ENCODE peak calls at places on chromosomes 6 and 20, in nine cellular contexts. One of them, this sample, is unnamed.

GRCh38 chr6:19303381-19303780 is 533.8 kb upstream of the ID4 start:
- DNase-seq in tibial nerve: no peak
- DNase-seq in uterus: no peak
- DNase-seq in tibial artery: peak; percentile 69
- DNase-seq in cardiac muscle cell: no peak
- DNase-seq in kidney: no peak
- DNase-seq in IMR-90: no peak
- DNase-seq in right lobe of liver: no peak
- DNase-seq in astrocyte: peak; percentile 10
- DNase-seq in this sample: no peak

GRCh38 chr20:17650816-17651760 is 31.0 kb downstream of the RRBP1 start:
- DNase-seq in tibial artery: peak; percentile 39
- DNase-seq in cardiac muscle cell: no peak
- DNase-seq in astrocyte: no peak
- DNase-seq in right lobe of liver: no peak
- DNase-seq in tibial nerve: no peak
- DNase-seq in IMR-90: peak; percentile 59
- DNase-seq in kidney: peak; percentile 26
- DNase-seq in uterus: peak; percentile 25
- DNase-seq in this sample: no peak

GRCh38 chr20:12093062-12093796 is 175.5 kb downstream of the BTBD3 start:
- DNase-seq in cardiac muscle cell: no peak
- DNase-seq in tibial nerve: no peak
- DNase-seq in astrocyte: no peak
- DNase-seq in kidney: no peak
- DNase-seq in IMR-90: no peak
- DNase-seq in uterus: no peak
- DNase-seq in tibial artery: no peak
- DNase-seq in right lobe of liver: no peak
- DNase-seq in this sample: no peak

GRCh38 chr6:3960754-3961361 is 111.7 kb downstream of the FAM50B start:
- DNase-seq in kidney: no peak
- DNase-seq in tibial artery: no peak
- DNase-seq in right lobe of liver: no peak
- DNase-seq in astrocyte: peak; percentile 47
- DNase-seq in cardiac muscle cell: no peak
- DNase-seq in uterus: no peak
- DNase-seq in IMR-90: peak; percentile 38
- DNase-seq in tibial nerve: no peak
- DNase-seq in this sample: no peak

GRCh38 chr20:3707508-3707899 is 4.9 kb downstream of the SIGLEC1 start:
- DNase-seq in tibial artery: no peak
- DNase-seq in uterus: no peak
- DNase-seq in astrocyte: no peak
- DNase-seq in tibial nerve: no peak
- DNase-seq in kidney: peak; percentile 39
- DNase-seq in IMR-90: no peak
- DNase-seq in right lobe of liver: no peak
- DNase-seq in cardiac muscle cell: no peak
- DNase-seq in this sample: no peak

GRCh38 chr6:71473908-71474307 is 185.3 kb downstream of the OGFRL1 start:
- DNase-seq in tibial artery: peak; percentile 88
- DNase-seq in IMR-90: peak; percentile 97
- DNase-seq in right lobe of liver: no peak
- DNase-seq in kidney: peak; percentile 80
- DNase-seq in cardiac muscle cell: no peak
- DNase-seq in uterus: peak; percentile 50
- DNase-seq in astrocyte: peak; percentile 97
- DNase-seq in tibial nerve: no peak
- DNase-seq in this sample: peak; percentile 60

GRCh38 chr6:29602564-29603361 is 17.8 kb downstream of the OR2H2 start:
- DNase-seq in uterus: no peak
- DNase-seq in astrocyte: peak; percentile 6
- DNase-seq in tibial nerve: no peak
- DNase-seq in cardiac muscle cell: peak; percentile 68
- DNase-seq in right lobe of liver: no peak
- DNase-seq in IMR-90: peak; percentile 7
- DNase-seq in tibial artery: no peak
- DNase-seq in kidney: no peak
- DNase-seq in this sample: no peak

GRCh38 chr20:846894-847278 is 13.4 kb downstream of the FAM110A start:
- DNase-seq in astrocyte: no peak
- DNase-seq in IMR-90: no peak
- DNase-seq in tibial nerve: no peak
- DNase-seq in kidney: peak; percentile 76
- DNase-seq in right lobe of liver: no peak
- DNase-seq in uterus: no peak
- DNase-seq in tibial artery: no peak
- DNase-seq in cardiac muscle cell: no peak
- DNase-seq in this sample: peak; percentile 63

GRCh38 chr20:17966432-17967312 is 1.9 kb downstream of the SNX5 start:
- DNase-seq in tibial artery: no peak
- DNase-seq in uterus: no peak
- DNase-seq in IMR-90: peak; percentile 42
- DNase-seq in right lobe of liver: no peak
- DNase-seq in tibial nerve: no peak
- DNase-seq in kidney: no peak
- DNase-seq in astrocyte: no peak
- DNase-seq in cardiac muscle cell: peak; percentile 29
- DNase-seq in this sample: no peak

GRCh38 chr6:68343901-68344300 is 291.2 kb upstream of the ADGRB3 start:
- DNase-seq in right lobe of liver: no peak
- DNase-seq in uterus: no peak
- DNase-seq in cardiac muscle cell: peak; percentile 62
- DNase-seq in astrocyte: peak; percentile 16
- DNase-seq in IMR-90: peak; percentile 0
- DNase-seq in tibial artery: no peak
- DNase-seq in tibial nerve: peak; percentile 20
- DNase-seq in kidney: no peak
- DNase-seq in this sample: no peak

GRCh38 chr6:16045238-16045637 is 83.6 kb upstream of the MYLIP start:
- DNase-seq in cardiac muscle cell: no peak
- DNase-seq in kidney: no peak
- DNase-seq in tibial nerve: no peak
- DNase-seq in astrocyte: no peak
- DNase-seq in uterus: no peak
- DNase-seq in IMR-90: no peak
- DNase-seq in right lobe of liver: no peak
- DNase-seq in tibial artery: no peak
- DNase-seq in this sample: no peak

GRCh38 chr20:54272901-54273488 is 65.1 kb downstream of the PFDN4 start:
- DNase-seq in cardiac muscle cell: no peak
- DNase-seq in kidney: no peak
- DNase-seq in right lobe of liver: no peak
- DNase-seq in uterus: no peak
- DNase-seq in tibial artery: no peak
- DNase-seq in astrocyte: no peak
- DNase-seq in IMR-90: no peak
- DNase-seq in tibial nerve: no peak
- DNase-seq in this sample: no peak

GRCh38 chr20:63404129-63405085 is 43.3 kb upstream of the CHRNA4 start:
- DNase-seq in IMR-90: no peak
- DNase-seq in uterus: no peak
- DNase-seq in kidney: no peak
- DNase-seq in tibial nerve: no peak
- DNase-seq in tibial artery: no peak
- DNase-seq in astrocyte: no peak
- DNase-seq in cardiac muscle cell: no peak
- DNase-seq in right lobe of liver: no peak
- DNase-seq in this sample: no peak

GRCh38 chr6:16545382-16545781 is 215.9 kb downstream of the ATXN1 start:
- DNase-seq in kidney: no peak
- DNase-seq in astrocyte: no peak
- DNase-seq in tibial artery: no peak
- DNase-seq in right lobe of liver: no peak
- DNase-seq in tibial nerve: no peak
- DNase-seq in IMR-90: no peak
- DNase-seq in uterus: no peak
- DNase-seq in cardiac muscle cell: no peak
- DNase-seq in this sample: no peak

GRCh38 chr6:128425855-128426254 is 94.5 kb downstream of the PTPRK start:
- DNase-seq in IMR-90: no peak
- DNase-seq in uterus: no peak
- DNase-seq in astrocyte: no peak
- DNase-seq in right lobe of liver: no peak
- DNase-seq in tibial nerve: no peak
- DNase-seq in tibial artery: no peak
- DNase-seq in kidney: no peak
- DNase-seq in cardiac muscle cell: no peak
- DNase-seq in this sample: no peak

GRCh38 chr20:57650756-57651483 is 30.7 kb upstream of the ZBP1 start:
- DNase-seq in kidney: peak; percentile 39
- DNase-seq in IMR-90: no peak
- DNase-seq in uterus: no peak
- DNase-seq in right lobe of liver: no peak
- DNase-seq in astrocyte: no peak
- DNase-seq in cardiac muscle cell: no peak
- DNase-seq in tibial nerve: no peak
- DNase-seq in tibial artery: peak; percentile 63
- DNase-seq in this sample: peak; percentile 30

GRCh38 chr20:47316776-47317126 is 39.7 kb downstream of the ZMYND8 start:
- DNase-seq in kidney: no peak
- DNase-seq in uterus: no peak
- DNase-seq in tibial nerve: no peak
- DNase-seq in astrocyte: no peak
- DNase-seq in IMR-90: no peak
- DNase-seq in right lobe of liver: no peak
- DNase-seq in tibial artery: no peak
- DNase-seq in cardiac muscle cell: no peak
- DNase-seq in this sample: no peak

GRCh38 chr20:47318027-47318595 is 38.4 kb downstream of the ZMYND8 start:
- DNase-seq in astrocyte: peak; percentile 75
- DNase-seq in right lobe of liver: no peak
- DNase-seq in cardiac muscle cell: peak; percentile 21
- DNase-seq in uterus: peak; percentile 77
- DNase-seq in tibial nerve: no peak
- DNase-seq in kidney: no peak
- DNase-seq in tibial artery: no peak
- DNase-seq in IMR-90: peak; percentile 65
- DNase-seq in this sample: peak; percentile 52

GRCh38 chr20:47317127-47317895 is 39.2 kb downstream of the ZMYND8 start:
- DNase-seq in astrocyte: peak; percentile 99
- DNase-seq in tibial artery: peak; percentile 94
- DNase-seq in IMR-90: peak; percentile 98
- DNase-seq in kidney: peak; percentile 95
- DNase-seq in cardiac muscle cell: no peak
- DNase-seq in right lobe of liver: peak; percentile 67
- DNase-seq in tibial nerve: peak; percentile 72
- DNase-seq in uterus: peak; percentile 90
- DNase-seq in this sample: peak; percentile 84

GRCh38 chr20:47319517-47320252 is 36.8 kb downstream of the ZMYND8 start:
- DNase-seq in uterus: peak; percentile 69
- DNase-seq in kidney: peak; percentile 76
- DNase-seq in IMR-90: peak; percentile 74
- DNase-seq in cardiac muscle cell: peak; percentile 41
- DNase-seq in astrocyte: peak; percentile 85
- DNase-seq in tibial artery: no peak
- DNase-seq in tibial nerve: no peak
- DNase-seq in right lobe of liver: no peak
- DNase-seq in this sample: peak; percentile 81

GRCh38 chr20:47318596-47319516 is 37.6 kb downstream of the ZMYND8 start:
- DNase-seq in kidney: peak; percentile 94
- DNase-seq in uterus: peak; percentile 84
- DNase-seq in cardiac muscle cell: peak; percentile 84
- DNase-seq in tibial artery: peak; percentile 92
- DNase-seq in astrocyte: peak; percentile 66
- DNase-seq in right lobe of liver: peak; percentile 68
- DNase-seq in tibial nerve: peak; percentile 78
- DNase-seq in IMR-90: peak; percentile 69
- DNase-seq in this sample: peak; percentile 92
- H3K27ac ChIP-seq in kidney: peak overlapping the region; percentile 94
- H3K27ac ChIP-seq in uterus: peak overlapping the region; percentile 98
- H3K27ac ChIP-seq in cardiac muscle cell: peak overlapping the region; percentile 97
- H3K27ac ChIP-seq in tibial artery: peak overlapping the region; percentile 95
- H3K27ac ChIP-seq in astrocyte: peak overlapping the region; percentile 97
- H3K27ac ChIP-seq in right lobe of liver: peak overlapping the region; percentile 89
- H3K27ac ChIP-seq in tibial nerve: peak overlapping the region; percentile 95
- H3K27ac ChIP-seq in IMR-90: peak overlapping the region; percentile 95
- H3K27ac ChIP-seq in this sample: peak overlapping the region; percentile 97

GRCh38 chr6:33735201-33735600 is 11.5 kb downstream of the IP6K3 start:
- DNase-seq in tibial nerve: no peak
- DNase-seq in uterus: no peak
- DNase-seq in cardiac muscle cell: no peak
- DNase-seq in kidney: no peak
- DNase-seq in right lobe of liver: peak; percentile 16
- DNase-seq in IMR-90: no peak
- DNase-seq in tibial artery: no peak
- DNase-seq in astrocyte: no peak
- DNase-seq in this sample: no peak
- TF ChIP-seq CTCF in tibial nerve: no peak
- TF ChIP-seq CTCF in uterus: no peak
- TF ChIP-seq CTCF in cardiac muscle cell: no peak
- TF ChIP-seq CTCF in kidney: no peak
- TF ChIP-seq CTCF in right lobe of liver: no peak
- TF ChIP-seq CTCF in IMR-90: no peak
- TF ChIP-seq CTCF in tibial artery: no peak
- TF ChIP-seq CTCF in astrocyte: no peak
- TF ChIP-seq CTCF in this sample: no peak

DNA sequence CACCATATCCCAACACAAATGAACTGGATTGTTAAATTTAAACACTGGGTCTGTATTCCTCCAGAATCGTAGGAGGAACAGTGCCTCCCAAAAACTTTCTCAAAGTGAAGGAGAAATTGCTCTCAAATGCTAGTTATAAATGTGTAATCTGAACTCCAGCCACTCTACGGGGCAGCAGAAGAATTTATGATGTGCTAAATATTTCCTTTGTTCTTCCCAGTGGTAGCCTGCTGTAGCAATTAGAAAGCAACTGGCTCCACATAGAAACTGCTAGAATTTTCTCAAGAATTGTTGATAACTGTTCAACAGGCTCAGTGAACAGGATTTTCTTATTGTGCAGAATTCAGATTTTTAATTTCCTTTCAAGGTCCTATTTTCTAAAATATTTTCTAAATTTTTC is 49.8 kb upstream of the EYA4 start:
- DNase-seq in tibial artery: no peak
- DNase-seq in uterus: no peak
- DNase-seq in right lobe of liver: no peak
- DNase-seq in IMR-90: no peak
- DNase-seq in kidney: no peak
- DNase-seq in astrocyte: no peak
- DNase-seq in cardiac muscle cell: no peak
- DNase-seq in tibial nerve: no peak
- DNase-seq in this sample: no peak
- H3K27ac ChIP-seq in tibial artery: no peak overlapping the region
- H3K27ac ChIP-seq in uterus: no peak overlapping the region
- H3K27ac ChIP-seq in right lobe of liver: no peak overlapping the region
- H3K27ac ChIP-seq in IMR-90: no peak overlapping the region
- H3K27ac ChIP-seq in kidney: no peak overlapping the region
- H3K27ac ChIP-seq in astrocyte: no peak overlapping the region
- H3K27ac ChIP-seq in cardiac muscle cell: no peak overlapping the region
- H3K27ac ChIP-seq in tibial nerve: no peak overlapping the region
- H3K27ac ChIP-seq in this sample: no peak overlapping the region

DNA sequence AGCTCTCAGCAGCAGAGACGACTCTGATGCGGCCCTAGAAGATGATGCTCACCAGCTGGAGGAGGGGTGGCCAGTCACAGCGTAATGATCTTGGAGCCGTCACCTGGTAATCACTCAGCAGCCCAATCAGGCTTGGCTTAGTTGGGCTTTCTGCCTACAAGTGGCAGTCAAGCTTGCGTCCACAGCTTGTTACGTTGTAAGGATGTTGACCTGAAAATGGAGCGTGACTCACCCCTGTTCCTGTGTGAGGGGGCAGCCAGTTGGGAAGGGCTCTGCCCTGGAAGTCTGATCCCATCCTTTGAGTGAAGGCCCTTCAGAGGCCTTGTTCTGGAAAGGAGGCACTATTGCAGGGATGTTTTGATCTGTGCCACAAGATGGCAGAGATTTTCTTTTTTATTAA is 49.8 kb downstream of the SPATA2 start:
- DNase-seq in kidney: no peak
- DNase-seq in tibial nerve: no peak
- DNase-seq in astrocyte: no peak
- DNase-seq in cardiac muscle cell: no peak
- DNase-seq in IMR-90: peak; percentile 24
- DNase-seq in uterus: no peak
- DNase-seq in tibial artery: no peak
- DNase-seq in right lobe of liver: no peak
- DNase-seq in this sample: no peak
- TF ChIP-seq CTCF in kidney: no peak
- TF ChIP-seq CTCF in tibial nerve: no peak
- TF ChIP-seq CTCF in astrocyte: no peak
- TF ChIP-seq CTCF in cardiac muscle cell: no peak
- TF ChIP-seq CTCF in IMR-90: no peak
- TF ChIP-seq CTCF in uterus: no peak
- TF ChIP-seq CTCF in tibial artery: no peak
- TF ChIP-seq CTCF in right lobe of liver: no peak
- TF ChIP-seq CTCF in this sample: no peak

This sample was measured in lower lobe of right lung.